ENCODE peak calls at places on chromosomes 13 and 19, in eight cellular contexts. One of them, this sample, is unnamed.

GRCh38 chr19:51735759-51736449 is 12.1 kb upstream of the HAS1 start:
- DNase-seq in IMR-90: peak; percentile 3
- DNase-seq in thyroid gland: no peak
- DNase-seq in gastrocnemius medialis: peak; percentile 16
- DNase-seq in ovary: no peak
- DNase-seq in A549: no peak
- DNase-seq in body of pancreas: peak; percentile 29
- DNase-seq in GM12878: no peak
- DNase-seq in this sample: no peak

GRCh38 chr19:12840091-12841079 is 2.1 kb downstream of the MAST1 start:
- DNase-seq in IMR-90: peak; percentile 63
- DNase-seq in thyroid gland: peak; percentile 39
- DNase-seq in gastrocnemius medialis: peak; percentile 15
- DNase-seq in ovary: peak; percentile 43
- DNase-seq in A549: peak; percentile 80
- DNase-seq in body of pancreas: peak; percentile 72
- DNase-seq in GM12878: no peak
- DNase-seq in this sample: no peak

GRCh38 chr13:32229443-32229842 is 85.7 kb downstream of the ZAR1L start:
- DNase-seq in IMR-90: peak; percentile 28
- DNase-seq in thyroid gland: no peak
- DNase-seq in gastrocnemius medialis: no peak
- DNase-seq in ovary: no peak
- DNase-seq in A549: no peak
- DNase-seq in body of pancreas: no peak
- DNase-seq in GM12878: no peak
- DNase-seq in this sample: no peak

GRCh38 chr19:17289489-17289888 is 7.8 kb downstream of the ANKLE1 start:
- DNase-seq in IMR-90: peak; percentile 90
- DNase-seq in thyroid gland: peak; percentile 42
- DNase-seq in gastrocnemius medialis: peak; percentile 23
- DNase-seq in ovary: peak; percentile 67
- DNase-seq in A549: peak; percentile 91
- DNase-seq in body of pancreas: peak; percentile 71
- DNase-seq in GM12878: no peak
- DNase-seq in this sample: no peak

GRCh38 chr13:106683918-106684317 is 116.0 kb upstream of the ARGLU1 start:
- DNase-seq in IMR-90: no peak
- DNase-seq in thyroid gland: no peak
- DNase-seq in gastrocnemius medialis: no peak
- DNase-seq in ovary: no peak
- DNase-seq in A549: no peak
- DNase-seq in body of pancreas: no peak
- DNase-seq in GM12878: no peak
- DNase-seq in this sample: no peak

GRCh38 chr19:10395853-10396355 is 7.4 kb downstream of the CDC37 start:
- DNase-seq in IMR-90: no peak
- DNase-seq in thyroid gland: no peak
- DNase-seq in gastrocnemius medialis: no peak
- DNase-seq in ovary: no peak
- DNase-seq in A549: no peak
- DNase-seq in body of pancreas: no peak
- DNase-seq in GM12878: no peak
- DNase-seq in this sample: no peak

GRCh38 chr19:33405491-33406461 is 32.3 kb downstream of the CEBPG start:
- DNase-seq in IMR-90: no peak
- DNase-seq in thyroid gland: no peak
- DNase-seq in gastrocnemius medialis: no peak
- DNase-seq in ovary: peak; percentile 15
- DNase-seq in A549: no peak
- DNase-seq in body of pancreas: no peak
- DNase-seq in GM12878: no peak
- DNase-seq in this sample: no peak

GRCh38 chr19:343941-344624 is 513 bp downstream of the MIER2 start:
- DNase-seq in IMR-90: no peak
- DNase-seq in thyroid gland: peak; percentile 7
- DNase-seq in gastrocnemius medialis: no peak
- DNase-seq in ovary: peak; percentile 56
- DNase-seq in A549: no peak
- DNase-seq in body of pancreas: no peak
- DNase-seq in GM12878: no peak
- DNase-seq in this sample: no peak

GRCh38 chr19:44019498-44019897 is 5.7 kb upstream of the ZNF222 start:
- DNase-seq in IMR-90: no peak
- DNase-seq in thyroid gland: no peak
- DNase-seq in gastrocnemius medialis: no peak
- DNase-seq in ovary: no peak
- DNase-seq in A549: no peak
- DNase-seq in body of pancreas: no peak
- DNase-seq in GM12878: no peak
- DNase-seq in this sample: no peak

GRCh38 chr19:18274776-18275356 is 614 bp upstream of the IQCN start:
- DNase-seq in IMR-90: peak; percentile 89
- DNase-seq in thyroid gland: peak; percentile 93
- DNase-seq in gastrocnemius medialis: peak; percentile 82
- DNase-seq in ovary: peak; percentile 93
- DNase-seq in A549: peak; percentile 81
- DNase-seq in body of pancreas: peak; percentile 95
- DNase-seq in GM12878: no peak
- DNase-seq in this sample: no peak

GRCh38 chr13:48400820-48401219 is 12.1 kb downstream of the LPAR6 start:
- DNase-seq in IMR-90: peak; percentile 46
- DNase-seq in thyroid gland: no peak
- DNase-seq in gastrocnemius medialis: no peak
- DNase-seq in ovary: no peak
- DNase-seq in A549: peak; percentile 47
- DNase-seq in body of pancreas: no peak
- DNase-seq in GM12878: peak; percentile 25
- DNase-seq in this sample: no peak

DNA sequence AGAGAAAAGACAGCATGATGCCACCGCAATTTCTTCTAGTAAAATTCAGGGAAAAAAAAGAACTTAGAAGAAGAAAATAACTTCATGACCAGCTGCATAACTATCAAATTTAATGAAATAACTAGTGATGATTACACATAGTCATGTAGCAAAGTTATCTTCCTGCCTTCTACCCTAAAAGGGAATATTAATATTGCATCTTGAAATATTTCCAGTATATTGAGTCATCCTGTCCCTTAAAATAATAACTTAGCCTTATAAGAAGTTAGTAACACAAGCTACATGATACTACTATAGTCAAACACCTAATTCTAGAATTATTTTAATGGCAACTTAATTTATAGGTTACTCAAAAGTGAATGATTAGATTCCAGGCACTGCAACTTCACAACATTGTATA is 289.2 kb downstream of the KLF12 start:
- DNase-seq in IMR-90: peak; percentile 67
- DNase-seq in thyroid gland: no peak
- DNase-seq in gastrocnemius medialis: no peak
- DNase-seq in ovary: no peak
- DNase-seq in A549: no peak
- DNase-seq in body of pancreas: no peak
- DNase-seq in GM12878: no peak
- DNase-seq in this sample: no peak
- TF ChIP-seq POLR2A in IMR-90: no peak
- TF ChIP-seq POLR2A in thyroid gland: no peak
- TF ChIP-seq POLR2A in gastrocnemius medialis: no peak
- TF ChIP-seq POLR2A in ovary: no peak
- TF ChIP-seq POLR2A in A549: no peak
- TF ChIP-seq POLR2A in body of pancreas: no peak
- TF ChIP-seq POLR2A in GM12878: no peak
- TF ChIP-seq POLR2A in this sample: no peak

DNA sequence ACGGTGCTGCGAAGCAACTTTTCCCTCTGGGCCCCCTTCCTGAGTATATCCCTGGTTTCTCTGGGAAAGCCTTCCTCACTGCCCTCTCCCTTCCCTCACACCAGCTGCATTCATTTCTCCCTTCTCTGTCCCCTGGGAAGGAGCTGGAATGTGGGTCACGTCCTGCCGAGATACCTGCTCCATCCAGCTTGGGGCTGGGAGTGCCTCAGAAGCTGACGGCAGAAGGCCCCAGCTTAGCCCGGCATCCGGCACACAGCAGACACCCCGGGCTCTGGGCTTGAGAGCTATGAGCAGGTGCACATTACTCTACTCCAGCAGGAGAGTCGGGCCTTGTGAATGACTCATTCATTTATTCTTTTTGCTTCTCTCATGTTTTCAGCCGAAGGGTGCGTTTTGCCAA is 170.6 kb downstream of the TEX29 start:
- DNase-seq in IMR-90: no peak
- DNase-seq in thyroid gland: no peak
- DNase-seq in gastrocnemius medialis: no peak
- DNase-seq in ovary: no peak
- DNase-seq in A549: no peak
- DNase-seq in body of pancreas: no peak
- DNase-seq in GM12878: no peak
- DNase-seq in this sample: no peak
- H3K4me3 ChIP-seq in IMR-90: no peak overlapping the region
- H3K4me3 ChIP-seq in thyroid gland: no peak overlapping the region
- H3K4me3 ChIP-seq in gastrocnemius medialis: no peak overlapping the region
- H3K4me3 ChIP-seq in ovary: no peak overlapping the region
- H3K4me3 ChIP-seq in A549: no peak overlapping the region
- H3K4me3 ChIP-seq in body of pancreas: no peak overlapping the region
- H3K4me3 ChIP-seq in GM12878: no peak overlapping the region
- H3K4me3 ChIP-seq in this sample: no peak overlapping the region

GRCh38 chr19:38281820-38282566 is 17.6 kb downstream of the SPINT2 start:
- DNase-seq in IMR-90: no peak
- DNase-seq in thyroid gland: no peak
- DNase-seq in gastrocnemius medialis: no peak
- DNase-seq in ovary: no peak
- DNase-seq in A549: no peak
- DNase-seq in body of pancreas: peak; percentile 43
- DNase-seq in GM12878: no peak
- DNase-seq in this sample: no peak
- H3K4me1 ChIP-seq in IMR-90: peaks cover 20% of the 10 kb centered on the region
- H3K4me1 ChIP-seq in thyroid gland: peaks cover 37% of the 10 kb centered on the region
- H3K4me1 ChIP-seq in gastrocnemius medialis: no peaks in the 10 kb centered on the region
- H3K4me1 ChIP-seq in ovary: peaks cover 20% of the 10 kb centered on the region
- H3K4me1 ChIP-seq in A549: peaks cover 22% of the 10 kb centered on the region
- H3K4me1 ChIP-seq in body of pancreas: peaks cover 58% of the 10 kb centered on the region
- H3K4me1 ChIP-seq in GM12878: peaks cover 8% of the 10 kb centered on the region
- H3K4me1 ChIP-seq in this sample: peaks cover 4% of the 10 kb centered on the region

DNA sequence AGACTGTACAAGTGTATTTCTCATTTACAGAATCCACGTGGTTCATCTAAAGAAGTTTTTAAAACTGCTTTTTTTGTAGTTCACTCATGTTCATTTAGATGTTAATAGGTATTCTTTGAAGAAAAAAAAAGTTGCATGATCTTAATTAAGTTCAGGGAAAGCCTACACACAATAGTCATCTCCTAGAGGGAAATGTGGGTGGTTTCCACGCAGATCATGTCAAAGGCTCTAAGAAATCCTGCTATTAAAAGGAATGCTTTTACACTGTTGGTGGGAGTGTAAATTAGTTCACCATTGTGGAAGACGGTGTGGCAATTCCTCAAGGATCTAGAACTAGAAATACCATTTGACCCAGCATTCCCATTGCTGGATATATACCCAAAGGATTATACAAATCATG is 312.3 kb downstream of the GPC5 start:
- DNase-seq in IMR-90: no peak
- DNase-seq in thyroid gland: no peak
- DNase-seq in gastrocnemius medialis: no peak
- DNase-seq in ovary: no peak
- DNase-seq in A549: no peak
- DNase-seq in body of pancreas: no peak
- DNase-seq in GM12878: no peak
- DNase-seq in this sample: no peak
- TF ChIP-seq POLR2A in IMR-90: no peak
- TF ChIP-seq POLR2A in thyroid gland: no peak
- TF ChIP-seq POLR2A in gastrocnemius medialis: no peak
- TF ChIP-seq POLR2A in ovary: no peak
- TF ChIP-seq POLR2A in A549: no peak
- TF ChIP-seq POLR2A in body of pancreas: no peak
- TF ChIP-seq POLR2A in GM12878: no peak
- TF ChIP-seq POLR2A in this sample: no peak

DNA sequence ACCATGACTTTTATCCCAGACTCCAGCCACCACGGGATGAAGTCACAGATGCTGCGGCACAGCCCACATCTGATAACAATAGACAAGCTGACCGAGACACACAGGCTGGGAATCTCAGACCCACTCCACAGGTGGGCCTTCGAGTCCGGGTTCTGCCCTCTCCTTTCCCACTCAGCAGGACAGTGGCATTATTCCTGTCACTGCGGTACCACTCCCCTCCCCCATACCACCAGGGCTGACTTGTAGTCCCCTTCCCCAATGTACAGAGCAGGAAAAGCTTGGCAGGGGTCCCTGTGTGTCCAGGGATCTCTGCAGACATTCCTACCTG is 179 bp upstream of the AMER2 start:
- DNase-seq in IMR-90: no peak
- DNase-seq in thyroid gland: no peak
- DNase-seq in gastrocnemius medialis: no peak
- DNase-seq in ovary: no peak
- DNase-seq in A549: no peak
- DNase-seq in body of pancreas: no peak
- DNase-seq in GM12878: no peak
- DNase-seq in this sample: no peak
- H3K4me3 ChIP-seq in IMR-90: no peak overlapping the region
- H3K4me3 ChIP-seq in thyroid gland: no peak overlapping the region
- H3K4me3 ChIP-seq in gastrocnemius medialis: no peak overlapping the region
- H3K4me3 ChIP-seq in ovary: no peak overlapping the region
- H3K4me3 ChIP-seq in A549: no peak overlapping the region
- H3K4me3 ChIP-seq in body of pancreas: no peak overlapping the region
- H3K4me3 ChIP-seq in GM12878: no peak overlapping the region
- H3K4me3 ChIP-seq in this sample: no peak overlapping the region

DNA sequence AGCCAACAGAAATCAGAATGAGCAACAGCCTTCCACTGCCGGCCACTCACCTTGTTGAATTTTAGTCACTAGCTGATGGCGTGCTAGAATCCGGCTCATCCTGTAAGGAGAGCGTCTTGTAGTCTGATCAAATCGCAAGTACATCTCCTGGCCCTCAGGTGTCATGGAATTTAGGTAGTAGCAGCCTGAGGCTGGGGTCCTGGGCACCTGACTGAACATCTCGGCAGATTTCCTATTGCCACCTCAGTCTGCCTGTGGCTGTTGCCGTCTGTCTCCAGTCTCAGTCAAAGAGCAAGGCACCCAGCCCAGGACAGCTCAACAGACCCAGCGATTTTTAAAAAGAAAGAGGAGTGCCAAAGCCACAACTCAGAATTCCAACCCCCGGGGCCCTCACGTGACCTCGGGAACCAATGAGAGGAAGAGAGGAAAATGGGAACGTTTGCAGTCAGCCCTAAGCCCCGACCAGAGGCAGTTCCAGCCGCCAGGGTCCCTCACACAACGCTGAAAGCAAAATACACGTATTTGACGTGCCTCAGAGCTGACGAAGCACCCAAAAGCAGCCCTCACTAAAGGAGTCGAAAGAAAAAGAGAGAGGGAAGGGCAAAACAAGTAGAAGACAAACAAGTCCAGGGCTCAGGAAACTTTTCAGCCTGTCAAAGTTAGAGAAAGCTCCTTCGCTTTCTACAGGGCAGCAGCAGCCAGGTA is at the start of gene STARD13:
- DNase-seq in IMR-90: peak; percentile 98
- DNase-seq in thyroid gland: peak; percentile 97
- DNase-seq in gastrocnemius medialis: peak; percentile 92
- DNase-seq in ovary: peak; percentile 92
- DNase-seq in A549: peak; percentile 84
- DNase-seq in body of pancreas: peak; percentile 93
- DNase-seq in GM12878: peak; percentile 16
- DNase-seq in this sample: peak; percentile 20
- H3K4me1 ChIP-seq in IMR-90: peaks cover 17% of the 10 kb centered on the region
- H3K4me1 ChIP-seq in thyroid gland: peaks cover 20% of the 10 kb centered on the region
- H3K4me1 ChIP-seq in gastrocnemius medialis: peaks cover 21% of the 10 kb centered on the region
- H3K4me1 ChIP-seq in ovary: no peaks in the 10 kb centered on the region
- H3K4me1 ChIP-seq in A549: peaks cover 29% of the 10 kb centered on the region
- H3K4me1 ChIP-seq in body of pancreas: peaks cover 27% of the 10 kb centered on the region
- H3K4me1 ChIP-seq in GM12878: no peaks in the 10 kb centered on the region
- H3K4me1 ChIP-seq in this sample: peaks cover 4% of the 10 kb centered on the region

GRCh38 chr19:35648017-35648961 is at the start of gene COX6B1:
- DNase-seq in IMR-90: peak; percentile 96
- DNase-seq in thyroid gland: peak; percentile 96
- DNase-seq in gastrocnemius medialis: peak; percentile 97
- DNase-seq in ovary: peak; percentile 88
- DNase-seq in A549: peak; percentile 99
- DNase-seq in body of pancreas: peak; percentile 97
- DNase-seq in GM12878: peak; percentile 96
- DNase-seq in this sample: peak; percentile 82
- TF ChIP-seq POLR2A in IMR-90: peak; percentile 60
- TF ChIP-seq POLR2A in thyroid gland: no peak
- TF ChIP-seq POLR2A in gastrocnemius medialis: peak; percentile 76
- TF ChIP-seq POLR2A in ovary: peak; percentile 53
- TF ChIP-seq POLR2A in A549: peak; percentile 96
- TF ChIP-seq POLR2A in body of pancreas: peak; percentile 64
- TF ChIP-seq POLR2A in GM12878: peak; percentile 91
- TF ChIP-seq POLR2A in this sample: peak; percentile 65